ENCODE peak calls at places on chromosomes 13 and 19, in four cellular contexts. One of them, this sample, is unnamed.
A peak's percentile ranks its signal among the peaks of the same experiment; 100 is the strongest.

GRCh38 chr13:61255035-61255796 is 160.4 kb downstream of the PCDH20 start:
- DNase-seq in body of pancreas: no peak
- DNase-seq in ovary: no peak
- DNase-seq in heart left ventricle: no peak
- DNase-seq in this sample: no peak

GRCh38 chr13:89701913-89702312 is 1645.6 kb upstream of the MIR17HG start:
- DNase-seq in body of pancreas: no peak
- DNase-seq in ovary: no peak
- DNase-seq in heart left ventricle: no peak
- DNase-seq in this sample: no peak

GRCh38 chr19:47675271-47675670 is 38.0 kb upstream of the EHD2 start:
- DNase-seq in body of pancreas: no peak
- DNase-seq in ovary: no peak
- DNase-seq in heart left ventricle: peak; percentile 36
- DNase-seq in this sample: no peak

GRCh38 chr13:72208112-72208645 is 341.2 kb upstream of the DACH1 start:
- DNase-seq in body of pancreas: no peak
- DNase-seq in ovary: no peak
- DNase-seq in heart left ventricle: no peak
- DNase-seq in this sample: no peak

GRCh38 chr13:45936621-45937020 is 85.1 kb upstream of the SIAH3 start:
- DNase-seq in body of pancreas: no peak
- DNase-seq in ovary: no peak
- DNase-seq in heart left ventricle: no peak
- DNase-seq in this sample: no peak

GRCh38 chr13:58921129-58921528 is 1242.6 kb downstream of the DIAPH3 start:
- DNase-seq in body of pancreas: no peak
- DNase-seq in ovary: no peak
- DNase-seq in heart left ventricle: no peak
- DNase-seq in this sample: no peak

GRCh38 chr19:6414793-6415591 is 9.6 kb downstream of the KHSRP start:
- DNase-seq in body of pancreas: no peak
- DNase-seq in ovary: no peak
- DNase-seq in heart left ventricle: no peak
- DNase-seq in this sample: no peak

GRCh38 chr13:46392967-46393366 is 5.9 kb upstream of the RUBCNL start:
- DNase-seq in body of pancreas: no peak
- DNase-seq in ovary: no peak
- DNase-seq in heart left ventricle: no peak
- DNase-seq in this sample: no peak

GRCh38 chr13:111850458-111850857 is 216.5 kb upstream of the SOX1 start:
- DNase-seq in body of pancreas: no peak
- DNase-seq in ovary: no peak
- DNase-seq in heart left ventricle: no peak
- DNase-seq in this sample: no peak

GRCh38 chr13:24459234-24459633 is 53.3 kb downstream of the PARP4 start:
- DNase-seq in body of pancreas: no peak
- DNase-seq in ovary: no peak
- DNase-seq in heart left ventricle: no peak
- DNase-seq in this sample: no peak

GRCh38 chr19:18969953-18970659 is 29.1 kb upstream of the HOMER3 start:
- DNase-seq in body of pancreas: no peak
- DNase-seq in ovary: no peak
- DNase-seq in heart left ventricle: no peak
- DNase-seq in this sample: no peak

GRCh38 chr13:32650705-32651311 is 64.6 kb downstream of the PDS5B start:
- DNase-seq in body of pancreas: peak; percentile 65
- DNase-seq in ovary: no peak
- DNase-seq in heart left ventricle: no peak
- DNase-seq in this sample: no peak

GRCh38 chr13:95745752-95746151 is 68.8 kb downstream of the DNAJC3 start:
- DNase-seq in body of pancreas: no peak
- DNase-seq in ovary: no peak
- DNase-seq in heart left ventricle: no peak
- DNase-seq in this sample: no peak

GRCh38 chr13:44404261-44405139 is 30.9 kb downstream of the SERP2 start:
- DNase-seq in body of pancreas: no peak
- DNase-seq in ovary: no peak
- DNase-seq in heart left ventricle: no peak
- DNase-seq in this sample: no peak

GRCh38 chr13:36059366-36059765 is 71.8 kb downstream of the DCLK1 start:
- DNase-seq in body of pancreas: no peak
- DNase-seq in ovary: peak; percentile 55
- DNase-seq in heart left ventricle: no peak
- DNase-seq in this sample: no peak

GRCh38 chr19:3518669-3519068 is 12.6 kb downstream of the FZR1 start:
- DNase-seq in body of pancreas: no peak
- DNase-seq in ovary: no peak
- DNase-seq in heart left ventricle: no peak
- DNase-seq in this sample: no peak

GRCh38 chr19:7562646-7563393 is 27.3 kb downstream of the PNPLA6 start:
- DNase-seq in body of pancreas: no peak
- DNase-seq in ovary: no peak
- DNase-seq in heart left ventricle: no peak
- DNase-seq in this sample: no peak

GRCh38 chr19:10000171-10000826 is 10.0 kb downstream of the COL5A3 start:
- DNase-seq in body of pancreas: peak; percentile 75
- DNase-seq in ovary: peak; percentile 76
- DNase-seq in heart left ventricle: no peak
- DNase-seq in this sample: peak; percentile 25

GRCh38 chr19:52212572-52213255 is 22.9 kb downstream of the PPP2R1A start:
- DNase-seq in body of pancreas: no peak
- DNase-seq in ovary: no peak
- DNase-seq in heart left ventricle: no peak
- DNase-seq in this sample: no peak
- TF ChIP-seq POLR2A in body of pancreas: no peak
- TF ChIP-seq POLR2A in ovary: no peak
- TF ChIP-seq POLR2A in heart left ventricle: no peak
- TF ChIP-seq POLR2A in this sample: no peak

DNA sequence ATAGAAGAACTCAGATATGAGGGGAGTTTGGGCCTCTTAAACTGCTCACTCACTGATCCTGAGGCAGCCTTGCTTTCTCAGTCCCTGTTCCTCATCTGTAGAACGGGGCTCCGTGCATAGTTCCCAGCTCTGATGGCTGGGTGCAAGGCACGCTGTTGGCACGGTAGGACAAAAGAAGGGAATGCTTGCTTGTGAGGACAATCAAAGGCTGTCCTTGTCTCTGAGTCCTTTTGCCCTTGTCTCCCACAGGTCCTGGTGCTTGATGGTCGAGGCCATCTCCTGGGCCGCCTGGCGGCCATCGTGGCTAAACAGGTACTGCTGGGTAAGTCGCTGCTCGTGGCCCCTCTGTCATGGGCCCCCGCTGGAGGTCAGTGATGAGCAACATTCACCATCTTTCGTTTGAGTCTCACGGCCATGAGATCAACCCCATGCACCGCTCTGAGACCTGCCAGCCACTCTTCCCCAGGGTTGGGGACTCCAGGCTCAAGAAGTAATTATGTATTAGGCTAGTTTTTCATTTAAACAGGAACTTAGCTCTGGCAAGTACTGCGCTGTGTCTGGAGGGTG is 2.3 kb downstream of the RPL13A start:
- DNase-seq in body of pancreas: no peak
- DNase-seq in ovary: no peak
- DNase-seq in heart left ventricle: no peak
- DNase-seq in this sample: no peak
- TF ChIP-seq POLR2A in body of pancreas: no peak
- TF ChIP-seq POLR2A in ovary: no peak
- TF ChIP-seq POLR2A in heart left ventricle: no peak
- TF ChIP-seq POLR2A in this sample: no peak

GRCh38 chr13:20902438-20903163 is at the start of gene XPO4:
- DNase-seq in body of pancreas: peak; percentile 74
- DNase-seq in ovary: peak; percentile 76
- DNase-seq in heart left ventricle: peak; percentile 91
- DNase-seq in this sample: peak; percentile 49
- TF ChIP-seq POLR2A in body of pancreas: peak; percentile 82
- TF ChIP-seq POLR2A in ovary: no peak
- TF ChIP-seq POLR2A in heart left ventricle: no peak
- TF ChIP-seq POLR2A in this sample: peak; percentile 74

GRCh38 chr13:41019027-41019487 is at the start of gene ELF1:
- DNase-seq in body of pancreas: peak; percentile 83
- DNase-seq in ovary: peak; percentile 33
- DNase-seq in heart left ventricle: no peak
- DNase-seq in this sample: peak; percentile 40
- TF ChIP-seq POLR2A in body of pancreas: peak; percentile 50
- TF ChIP-seq POLR2A in ovary: no peak
- TF ChIP-seq POLR2A in heart left ventricle: no peak
- TF ChIP-seq POLR2A in this sample: no peak

GRCh38 chr19:54708781-54709180 is 15.5 kb upstream of the KIR3DL3 start:
- DNase-seq in body of pancreas: no peak
- DNase-seq in ovary: no peak
- DNase-seq in heart left ventricle: no peak
- DNase-seq in this sample: no peak
- TF ChIP-seq POLR2A in body of pancreas: no peak
- TF ChIP-seq POLR2A in ovary: no peak
- TF ChIP-seq POLR2A in heart left ventricle: no peak
- TF ChIP-seq POLR2A in this sample: no peak

GRCh38 chr19:42401365-42402303 is 11.5 kb upstream of the CNFN start:
- DNase-seq in body of pancreas: peak; percentile 79
- DNase-seq in ovary: peak; percentile 88
- DNase-seq in heart left ventricle: peak; percentile 87
- DNase-seq in this sample: peak; percentile 40
- TF ChIP-seq POLR2A in body of pancreas: peak; percentile 68
- TF ChIP-seq POLR2A in ovary: no peak
- TF ChIP-seq POLR2A in heart left ventricle: no peak
- TF ChIP-seq POLR2A in this sample: no peak

GRCh38 chr13:31274345-31274870 is 74.6 kb downstream of the B3GLCT start:
- DNase-seq in body of pancreas: no peak
- DNase-seq in ovary: no peak
- DNase-seq in heart left ventricle: no peak
- DNase-seq in this sample: no peak

GRCh38 chr13:31278874-31279273 is 79.1 kb downstream of the B3GLCT start:
- DNase-seq in body of pancreas: no peak
- DNase-seq in ovary: no peak
- DNase-seq in heart left ventricle: no peak
- DNase-seq in this sample: no peak

GRCh38 chr13:31276386-31276785 is 76.6 kb downstream of the B3GLCT start:
- DNase-seq in body of pancreas: no peak
- DNase-seq in ovary: no peak
- DNase-seq in heart left ventricle: no peak
- DNase-seq in this sample: no peak
- TF ChIP-seq POLR2A in body of pancreas: no peak
- TF ChIP-seq POLR2A in ovary: no peak
- TF ChIP-seq POLR2A in heart left ventricle: no peak
- TF ChIP-seq POLR2A in this sample: no peak

This sample was measured in gastrocnemius medialis.